ENCODE peak calls at places on chromosomes 16 and 17, in five cellular contexts. F is cardiac muscle cell; E is kidney epithelial cell; G is Kasumi-1; K is activated naive CD8-positive, alpha-beta T cell treated with anti-CD3 and anti-CD28 coated beads, Interleukin-2, amount 50 U/mL, for 24 hours. O is an unnamed sample.

GRCh38 chr16:52227851-52228250 is 319.1 kb downstream of the TOX3 start:
- DNase-seq in E (no peak), F (no peak), K (no peak), G (no peak), O (no peak)

GRCh38 chr17:35028531-35029262 is 34.8 kb downstream of the RFFL start:
- DNase-seq in F (no peak), K (no peak), E (no peak), G (peak; percentile 36), O (no peak)

GRCh38 chr17:4175921-4176802 is 33.2 kb downstream of the CYB5D2 start:
- DNase-seq in E (no peak), K (peak; percentile 25), G (peak; percentile 66), F (peak; percentile 53), O (no peak)

GRCh38 chr16:57802635-57803412 is 533 bp upstream of the KIFC3 start:
- DNase-seq in F (no peak), K (no peak), G (no peak), E (no peak), O (peak; percentile 71)

GRCh38 chr16:85195884-85196816 is 83.9 kb upstream of the CIBAR2 start:
- DNase-seq in E (no peak), F (no peak), G (no peak), K (no peak), O (no peak)

GRCh38 chr16:73172621-73173312 is 124.8 kb upstream of the ZFHX3 start:
- DNase-seq in K (no peak), G (no peak), F (peak; percentile 30), E (no peak), O (no peak)

GRCh38 chr16:85048921-85049562 is 21.4 kb downstream of the KIAA0513 start:
- DNase-seq in F (no peak), G (no peak), E (no peak), K (no peak), O (no peak)

GRCh38 chr17:82129095-82129494 is 31.1 kb upstream of the FASN start:
- DNase-seq in E (no peak), F (no peak), K (no peak), G (no peak), O (no peak)

GRCh38 chr17:79698086-79698690 is 32.6 kb upstream of the ENPP7 start:
- DNase-seq in F (no peak), G (no peak), E (no peak), K (no peak), O (no peak)

GRCh38 chr17:80491478-80492342 is 15.3 kb upstream of the NPTX1 start:
- DNase-seq in G (no peak), F (no peak), E (no peak), K (no peak), O (no peak)

GRCh38 chr17:18148586-18148985 is 35.0 kb upstream of the ALKBH5 start:
- DNase-seq in G (no peak), K (no peak), F (no peak), E (no peak), O (no peak)

GRCh38 chr17:40553694-40554534 is 11.4 kb downstream of the CCR7 start:
- DNase-seq in G (no peak), F (no peak), K (peak; percentile 33), E (no peak), O (no peak)